ENCODE peak calls at places on chromosome 18, in seven cellular contexts. H, W, B, D, U, G and R are unnamed samples.
A peak's percentile ranks its signal among the peaks of the same experiment; 100 is the strongest.

GRCh38 chr18:67282796-67283195 is 233.7 kb downstream of the DSEL start:
- DNase-seq in B (no peak), H (no peak), U (no peak), G (no peak), W (no peak), D (no peak), R (no peak)

GRCh38 chr18:42931501-42931900 is 184.0 kb downstream of the RIT2 start:
- DNase-seq in D (no peak), U (no peak), H (no peak), W (no peak), B (no peak), G (peak; percentile 33), R (no peak)

GRCh38 chr18:43793910-43794309 is 516.6 kb upstream of the SYT4 start:
- DNase-seq in G (no peak), D (no peak), W (no peak), H (no peak), B (no peak), U (no peak), R (no peak)

GRCh38 chr18:22926454-22926853 is 6.7 kb upstream of the RBBP8 start:
- DNase-seq in D (no peak), B (no peak), H (no peak), U (no peak), W (no peak), G (no peak), R (no peak)

GRCh38 chr18:61669320-61669719 is 223.5 kb downstream of the RNF152 start:
- DNase-seq in G (no peak), W (peak; percentile 29), B (no peak), H (no peak), U (no peak), D (no peak), R (no peak)

GRCh38 chr18:38369772-38370690 is 804.4 kb upstream of the CELF4 start:
- DNase-seq in D (no peak), B (no peak), H (no peak), U (no peak), W (no peak), G (no peak), R (no peak)

GRCh38 chr18:9834551-9834950 is 51.2 kb upstream of the TXNDC2 start:
- DNase-seq in D (no peak), W (no peak), U (no peak), H (no peak), B (no peak), G (no peak), R (no peak)

GRCh38 chr18:48548404-48548771 is 9.6 kb downstream of the CTIF start:
- DNase-seq in B (peak; percentile 65), D (peak; percentile 82), G (no peak), U (no peak), W (peak; percentile 56), H (no peak), R (no peak)

GRCh38 chr18:65352183-65352582 is 398.6 kb upstream of the CDH7 start:
- DNase-seq in G (no peak), H (no peak), D (no peak), W (no peak), B (no peak), U (no peak), R (no peak)

GRCh38 chr18:9989481-9989880 is 75.7 kb downstream of the VAPA start:
- DNase-seq in D (no peak), W (no peak), G (no peak), U (no peak), B (no peak), H (no peak), R (no peak)

GRCh38 chr18:78875268-78875997 is 104.2 kb upstream of the SALL3 start:
- DNase-seq in H (no peak), B (no peak), W (no peak), G (no peak), U (peak; percentile 14), D (no peak), R (no peak)

GRCh38 chr18:48921305-48922202 is 29.2 kb downstream of the SMAD7 start:
- DNase-seq in H (no peak), B (no peak), W (no peak), U (no peak), D (no peak), G (no peak), R (no peak)

GRCh38 chr18:11089931-11090715 is 59.2 kb downstream of the PIEZO2 start:
- DNase-seq in D (no peak), B (no peak), U (no peak), W (no peak), H (no peak), G (no peak), R (no peak)

GRCh38 chr18:65721634-65722033 is 29.2 kb upstream of the CDH7 start:
- DNase-seq in G (no peak), W (no peak), H (no peak), D (no peak), U (no peak), B (no peak), R (no peak)

GRCh38 chr18:58080516-58080915 is 36.5 kb downstream of the NEDD4L start:
- DNase-seq in D (no peak), U (no peak), B (no peak), W (no peak), H (no peak), G (no peak), R (no peak)

GRCh38 chr18:62361288-62361687 is 36.2 kb downstream of the TNFRSF11A start:
- DNase-seq in D (no peak), U (no peak), W (no peak), G (no peak), B (no peak), H (no peak), R (no peak)

GRCh38 chr18:63157293-63158011 is 162.1 kb downstream of the BCL2 start:
- DNase-seq in H (no peak), U (no peak), D (no peak), B (no peak), G (no peak), W (no peak), R (no peak)

GRCh38 chr18:32422978-32423740 is 47.5 kb downstream of the GAREM1 start:
- DNase-seq in W (no peak), D (no peak), U (no peak), B (no peak), H (no peak), G (no peak), R (no peak)

GRCh38 chr18:69484699-69485396 is 84.2 kb downstream of the DOK6 start:
- DNase-seq in H (no peak), W (no peak), B (no peak), U (no peak), G (peak; percentile 6), D (no peak), R (no peak)